ENCODE peak calls at places on chromosomes 13 and 19, in ten cellular contexts. One of them, this sample, is unnamed.

GRCh38 chr13:24038846-24039330 is 121.6 kb upstream of the SPATA13 start:
- DNase-seq in dorsolateral prefrontal cortex: no peak
- DNase-seq in brain microvascular endothelial cell: no peak
- DNase-seq in cardiac muscle cell: peak
- DNase-seq in CD8-positive, alpha-beta T cell: no peak
- DNase-seq in WERI-Rb-1: no peak
- DNase-seq in fibroblast of lung: peak
- DNase-seq in keratinocyte: no peak
- DNase-seq in stomach: no peak
- DNase-seq in IMR-90: peak
- DNase-seq in this sample: peak

GRCh38 chr13:36088001-36088400 is 43.2 kb downstream of the DCLK1 start:
- DNase-seq in dorsolateral prefrontal cortex: no peak
- DNase-seq in brain microvascular endothelial cell: no peak
- DNase-seq in cardiac muscle cell: no peak
- DNase-seq in CD8-positive, alpha-beta T cell: no peak
- DNase-seq in WERI-Rb-1: no peak
- DNase-seq in fibroblast of lung: peak
- DNase-seq in keratinocyte: no peak
- DNase-seq in stomach: no peak
- DNase-seq in IMR-90: no peak
- DNase-seq in this sample: no peak

GRCh38 chr13:45331123-45331619 is 9.8 kb downstream of the TPT1 start:
- DNase-seq in dorsolateral prefrontal cortex: no peak
- DNase-seq in brain microvascular endothelial cell: no peak
- DNase-seq in cardiac muscle cell: no peak
- DNase-seq in CD8-positive, alpha-beta T cell: no peak
- DNase-seq in WERI-Rb-1: no peak
- DNase-seq in fibroblast of lung: no peak
- DNase-seq in keratinocyte: no peak
- DNase-seq in stomach: no peak
- DNase-seq in IMR-90: no peak
- DNase-seq in this sample: no peak

GRCh38 chr13:75687145-75687763 is 51.1 kb downstream of the LMO7 start:
- DNase-seq in dorsolateral prefrontal cortex: no peak
- DNase-seq in brain microvascular endothelial cell: peak
- DNase-seq in cardiac muscle cell: peak
- DNase-seq in CD8-positive, alpha-beta T cell: no peak
- DNase-seq in WERI-Rb-1: no peak
- DNase-seq in fibroblast of lung: peak
- DNase-seq in keratinocyte: no peak
- DNase-seq in stomach: no peak
- DNase-seq in IMR-90: peak
- DNase-seq in this sample: peak

GRCh38 chr19:48556163-48556562 is 4.2 kb downstream of the SULT2B1 start:
- DNase-seq in dorsolateral prefrontal cortex: no peak
- DNase-seq in brain microvascular endothelial cell: peak
- DNase-seq in cardiac muscle cell: peak
- DNase-seq in CD8-positive, alpha-beta T cell: no peak
- DNase-seq in WERI-Rb-1: peak
- DNase-seq in fibroblast of lung: peak
- DNase-seq in keratinocyte: no peak
- DNase-seq in stomach: no peak
- DNase-seq in IMR-90: peak
- DNase-seq in this sample: no peak

GRCh38 chr19:32691952-32692726 is 518 bp downstream of the NUDT19 start:
- DNase-seq in dorsolateral prefrontal cortex: no peak
- DNase-seq in brain microvascular endothelial cell: peak
- DNase-seq in cardiac muscle cell: peak
- DNase-seq in CD8-positive, alpha-beta T cell: peak
- DNase-seq in WERI-Rb-1: peak
- DNase-seq in fibroblast of lung: peak
- DNase-seq in keratinocyte: no peak
- DNase-seq in stomach: peak
- DNase-seq in IMR-90: peak
- DNase-seq in this sample: no peak

GRCh38 chr13:42038661-42039456 is 9.6 kb upstream of the DGKH start:
- DNase-seq in dorsolateral prefrontal cortex: no peak
- DNase-seq in brain microvascular endothelial cell: no peak
- DNase-seq in cardiac muscle cell: no peak
- DNase-seq in CD8-positive, alpha-beta T cell: no peak
- DNase-seq in WERI-Rb-1: no peak
- DNase-seq in fibroblast of lung: no peak
- DNase-seq in keratinocyte: no peak
- DNase-seq in stomach: no peak
- DNase-seq in IMR-90: peak
- DNase-seq in this sample: no peak

GRCh38 chr13:71867101-71867814 is at the start of gene DACH1:
- DNase-seq in dorsolateral prefrontal cortex: no peak
- DNase-seq in brain microvascular endothelial cell: peak
- DNase-seq in cardiac muscle cell: peak
- DNase-seq in CD8-positive, alpha-beta T cell: no peak
- DNase-seq in WERI-Rb-1: peak
- DNase-seq in fibroblast of lung: peak
- DNase-seq in keratinocyte: no peak
- DNase-seq in stomach: peak
- DNase-seq in IMR-90: peak
- DNase-seq in this sample: peak

GRCh38 chr19:310141-310651 is 19.0 kb upstream of the PLPP2 start:
- DNase-seq in dorsolateral prefrontal cortex: no peak
- DNase-seq in brain microvascular endothelial cell: no peak
- DNase-seq in cardiac muscle cell: no peak
- DNase-seq in CD8-positive, alpha-beta T cell: no peak
- DNase-seq in WERI-Rb-1: no peak
- DNase-seq in fibroblast of lung: no peak
- DNase-seq in keratinocyte: no peak
- DNase-seq in stomach: peak
- DNase-seq in IMR-90: no peak
- DNase-seq in this sample: peak

GRCh38 chr13:43478178-43478577 is 308.6 kb downstream of the ENOX1 start:
- DNase-seq in dorsolateral prefrontal cortex: no peak
- DNase-seq in brain microvascular endothelial cell: no peak
- DNase-seq in cardiac muscle cell: no peak
- DNase-seq in CD8-positive, alpha-beta T cell: no peak
- DNase-seq in WERI-Rb-1: no peak
- DNase-seq in fibroblast of lung: no peak
- DNase-seq in keratinocyte: no peak
- DNase-seq in stomach: no peak
- DNase-seq in IMR-90: no peak
- DNase-seq in this sample: no peak

GRCh38 chr13:34462843-34463242 is 479.2 kb upstream of the NBEA start:
- DNase-seq in dorsolateral prefrontal cortex: no peak
- DNase-seq in brain microvascular endothelial cell: peak
- DNase-seq in cardiac muscle cell: peak
- DNase-seq in CD8-positive, alpha-beta T cell: no peak
- DNase-seq in WERI-Rb-1: no peak
- DNase-seq in fibroblast of lung: peak
- DNase-seq in keratinocyte: peak
- DNase-seq in stomach: peak
- DNase-seq in IMR-90: peak
- DNase-seq in this sample: peak

GRCh38 chr19:2042485-2043268 is 8.4 kb downstream of the MKNK2 start:
- DNase-seq in dorsolateral prefrontal cortex: no peak
- DNase-seq in brain microvascular endothelial cell: no peak
- DNase-seq in cardiac muscle cell: peak
- DNase-seq in CD8-positive, alpha-beta T cell: no peak
- DNase-seq in WERI-Rb-1: no peak
- DNase-seq in fibroblast of lung: no peak
- DNase-seq in keratinocyte: no peak
- DNase-seq in stomach: peak
- DNase-seq in IMR-90: no peak
- DNase-seq in this sample: no peak

GRCh38 chr13:41213919-41214318 is 19.6 kb upstream of the KBTBD7 start:
- DNase-seq in dorsolateral prefrontal cortex: no peak
- DNase-seq in brain microvascular endothelial cell: no peak
- DNase-seq in cardiac muscle cell: no peak
- DNase-seq in CD8-positive, alpha-beta T cell: no peak
- DNase-seq in WERI-Rb-1: no peak
- DNase-seq in fibroblast of lung: no peak
- DNase-seq in keratinocyte: no peak
- DNase-seq in stomach: no peak
- DNase-seq in IMR-90: no peak
- DNase-seq in this sample: no peak

DNA sequence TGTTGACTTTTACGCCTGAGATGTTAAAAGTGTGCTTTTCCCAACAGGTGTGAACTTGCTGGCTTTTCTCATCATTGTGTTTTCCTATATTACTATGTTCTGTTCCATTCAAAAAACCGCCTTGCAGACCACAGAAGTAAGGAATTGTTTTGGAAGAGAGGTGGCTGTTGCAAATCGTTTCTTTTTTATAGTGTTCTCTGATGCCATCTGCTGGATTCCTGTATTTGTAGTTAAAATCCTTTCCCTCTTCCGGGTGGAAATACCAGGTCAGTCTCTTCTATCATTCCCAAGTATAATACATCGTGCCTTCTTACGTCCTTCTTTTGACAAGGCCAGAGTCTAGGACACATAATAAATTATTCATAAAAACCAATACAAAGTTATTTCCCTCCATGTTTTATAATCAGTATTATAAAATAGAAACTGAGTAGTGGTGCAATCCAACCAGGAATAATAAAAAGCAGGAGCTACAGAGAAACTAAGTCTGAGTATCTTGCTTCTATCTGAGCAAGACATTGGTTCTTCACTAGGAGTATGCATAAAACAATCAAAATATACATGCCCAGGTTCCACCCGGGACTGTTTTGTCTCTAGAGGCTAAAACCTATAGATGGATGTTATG is 57.9 kb downstream of the RXFP2 start:
- DNase-seq in dorsolateral prefrontal cortex: no peak
- DNase-seq in brain microvascular endothelial cell: peak
- DNase-seq in cardiac muscle cell: peak
- DNase-seq in CD8-positive, alpha-beta T cell: no peak
- DNase-seq in WERI-Rb-1: no peak
- DNase-seq in fibroblast of lung: peak
- DNase-seq in keratinocyte: no peak
- DNase-seq in stomach: no peak
- DNase-seq in IMR-90: peak
- DNase-seq in this sample: peak
- TF ChIP-seq CTCF in dorsolateral prefrontal cortex: peak
- TF ChIP-seq CTCF in brain microvascular endothelial cell: peak
- TF ChIP-seq CTCF in cardiac muscle cell: peak
- TF ChIP-seq CTCF in CD8-positive, alpha-beta T cell: no peak
- TF ChIP-seq CTCF in WERI-Rb-1: no peak
- TF ChIP-seq CTCF in fibroblast of lung: peak
- TF ChIP-seq CTCF in keratinocyte: no peak
- TF ChIP-seq CTCF in stomach: no peak
- TF ChIP-seq CTCF in IMR-90: peak
- TF ChIP-seq CTCF in this sample: peak

GRCh38 chr19:38374332-38375097 is at the start of gene PSMD8:
- DNase-seq in dorsolateral prefrontal cortex: peak
- DNase-seq in brain microvascular endothelial cell: peak
- DNase-seq in cardiac muscle cell: peak
- DNase-seq in CD8-positive, alpha-beta T cell: peak
- DNase-seq in WERI-Rb-1: peak
- DNase-seq in fibroblast of lung: peak
- DNase-seq in keratinocyte: peak
- DNase-seq in stomach: peak
- DNase-seq in IMR-90: peak
- DNase-seq in this sample: peak
- TF ChIP-seq CTCF in dorsolateral prefrontal cortex: peak
- TF ChIP-seq CTCF in brain microvascular endothelial cell: peak
- TF ChIP-seq CTCF in cardiac muscle cell: peak
- TF ChIP-seq CTCF in CD8-positive, alpha-beta T cell: no peak
- TF ChIP-seq CTCF in WERI-Rb-1: peak
- TF ChIP-seq CTCF in fibroblast of lung: peak
- TF ChIP-seq CTCF in keratinocyte: peak
- TF ChIP-seq CTCF in stomach: no peak
- TF ChIP-seq CTCF in IMR-90: peak
- TF ChIP-seq CTCF in this sample: peak

DNA sequence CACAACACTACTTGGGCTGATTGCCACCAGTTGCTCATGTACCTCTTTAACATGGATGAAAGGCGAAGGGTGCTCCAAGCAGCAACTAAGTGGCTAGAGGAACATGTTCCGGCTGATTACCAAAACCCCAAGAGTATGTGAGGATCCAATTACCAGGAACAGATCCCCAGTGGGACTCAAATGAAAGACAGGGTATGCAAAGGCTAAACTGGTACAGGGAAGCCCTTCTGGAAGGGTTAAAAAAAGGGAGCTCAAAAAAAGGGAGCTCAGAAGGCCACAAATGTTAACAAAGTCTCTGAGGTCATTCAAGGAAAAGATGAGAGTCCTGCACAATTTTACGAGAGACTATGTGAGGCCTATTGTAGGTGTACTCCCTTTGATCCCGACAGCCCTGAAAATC is 604.7 kb downstream of the UQCRFS1 start:
- DNase-seq in dorsolateral prefrontal cortex: no peak
- DNase-seq in brain microvascular endothelial cell: no peak
- DNase-seq in cardiac muscle cell: no peak
- DNase-seq in CD8-positive, alpha-beta T cell: no peak
- DNase-seq in WERI-Rb-1: no peak
- DNase-seq in fibroblast of lung: no peak
- DNase-seq in keratinocyte: no peak
- DNase-seq in stomach: no peak
- DNase-seq in IMR-90: no peak
- DNase-seq in this sample: no peak
- TF ChIP-seq CTCF in dorsolateral prefrontal cortex: no peak
- TF ChIP-seq CTCF in brain microvascular endothelial cell: no peak
- TF ChIP-seq CTCF in cardiac muscle cell: no peak
- TF ChIP-seq CTCF in CD8-positive, alpha-beta T cell: no peak
- TF ChIP-seq CTCF in WERI-Rb-1: no peak
- TF ChIP-seq CTCF in fibroblast of lung: no peak
- TF ChIP-seq CTCF in keratinocyte: no peak
- TF ChIP-seq CTCF in stomach: no peak
- TF ChIP-seq CTCF in IMR-90: no peak
- TF ChIP-seq CTCF in this sample: no peak

GRCh38 chr19:15506074-15506565 is 2.2 kb upstream of the CYP4F22 start:
- DNase-seq in dorsolateral prefrontal cortex: no peak
- DNase-seq in brain microvascular endothelial cell: no peak
- DNase-seq in cardiac muscle cell: no peak
- DNase-seq in CD8-positive, alpha-beta T cell: no peak
- DNase-seq in WERI-Rb-1: no peak
- DNase-seq in fibroblast of lung: no peak
- DNase-seq in keratinocyte: no peak
- DNase-seq in stomach: no peak
- DNase-seq in IMR-90: no peak
- DNase-seq in this sample: no peak

GRCh38 chr19:15508035-15508710 is at the start of gene CYP4F22:
- DNase-seq in dorsolateral prefrontal cortex: no peak
- DNase-seq in brain microvascular endothelial cell: no peak
- DNase-seq in cardiac muscle cell: no peak
- DNase-seq in CD8-positive, alpha-beta T cell: peak
- DNase-seq in WERI-Rb-1: no peak
- DNase-seq in fibroblast of lung: no peak
- DNase-seq in keratinocyte: no peak
- DNase-seq in stomach: no peak
- DNase-seq in IMR-90: no peak
- DNase-seq in this sample: no peak

GRCh38 chr19:15507068-15508034 is 974 bp upstream of the CYP4F22 start:
- DNase-seq in dorsolateral prefrontal cortex: no peak
- DNase-seq in brain microvascular endothelial cell: no peak
- DNase-seq in cardiac muscle cell: no peak
- DNase-seq in CD8-positive, alpha-beta T cell: no peak
- DNase-seq in WERI-Rb-1: no peak
- DNase-seq in fibroblast of lung: no peak
- DNase-seq in keratinocyte: no peak
- DNase-seq in stomach: no peak
- DNase-seq in IMR-90: no peak
- DNase-seq in this sample: no peak

GRCh38 chr19:15516363-15516762 is 8.0 kb downstream of the CYP4F22 start:
- DNase-seq in dorsolateral prefrontal cortex: no peak
- DNase-seq in brain microvascular endothelial cell: no peak
- DNase-seq in cardiac muscle cell: no peak
- DNase-seq in CD8-positive, alpha-beta T cell: no peak
- DNase-seq in WERI-Rb-1: no peak
- DNase-seq in fibroblast of lung: no peak
- DNase-seq in keratinocyte: no peak
- DNase-seq in stomach: no peak
- DNase-seq in IMR-90: no peak
- DNase-seq in this sample: no peak

GRCh38 chr19:15511671-15512424 is 3.5 kb downstream of the CYP4F22 start:
- DNase-seq in dorsolateral prefrontal cortex: no peak
- DNase-seq in brain microvascular endothelial cell: no peak
- DNase-seq in cardiac muscle cell: no peak
- DNase-seq in CD8-positive, alpha-beta T cell: no peak
- DNase-seq in WERI-Rb-1: no peak
- DNase-seq in fibroblast of lung: no peak
- DNase-seq in keratinocyte: no peak
- DNase-seq in stomach: peak
- DNase-seq in IMR-90: no peak
- DNase-seq in this sample: no peak
- TF ChIP-seq CTCF in dorsolateral prefrontal cortex: no peak
- TF ChIP-seq CTCF in brain microvascular endothelial cell: no peak
- TF ChIP-seq CTCF in cardiac muscle cell: no peak
- TF ChIP-seq CTCF in CD8-positive, alpha-beta T cell: no peak
- TF ChIP-seq CTCF in WERI-Rb-1: no peak
- TF ChIP-seq CTCF in fibroblast of lung: no peak
- TF ChIP-seq CTCF in keratinocyte: no peak
- TF ChIP-seq CTCF in stomach: no peak
- TF ChIP-seq CTCF in IMR-90: no peak
- TF ChIP-seq CTCF in this sample: no peak

This sample was measured in astrocyte of the cerebellum.